ENCODE peak calls at places on chromosomes 16 and 17, in six cellular contexts. L is HCT116, T is neural progenitor cell, F is SK-N-SH, B is GM23338, M is MM.1S. G is an unnamed sample.

GRCh38 chr17:19341641-19342610 is 20.6 kb downstream of the B9D1 start:
- DNase-seq in T (no peak), M (no peak), B (peak), F (peak), L (no peak), G (no peak)

GRCh38 chr17:39739885-39740356 is 2.2 kb downstream of the GRB7 start:
- DNase-seq in B (peak), L (no peak), F (peak), M (no peak), T (peak), G (no peak)

GRCh38 chr16:10888320-10888937 is 11.4 kb downstream of the CIITA start:
- DNase-seq in T (no peak), L (no peak), B (no peak), M (no peak), F (no peak), G (peak)

GRCh38 chr17:50865060-50865867 is 890 bp downstream of the TOB1 start:
- DNase-seq in B (peak), F (peak), T (peak), M (peak), L (peak), G (peak)

GRCh38 chr16:56482667-56483236 is 31.4 kb downstream of the OGFOD1 start:
- DNase-seq in F (no peak), M (no peak), B (no peak), T (no peak), L (no peak), G (no peak)

GRCh38 chr16:56874800-56875199 is 9.8 kb downstream of the SLC12A3 start:
- DNase-seq in B (peak), L (no peak), M (no peak), F (peak), T (no peak), G (no peak)

GRCh38 chr16:7025616-7026190 is 306.9 kb upstream of the RBFOX1 start:
- DNase-seq in M (peak), B (peak), F (peak), L (no peak), T (peak), G (peak)

GRCh38 chr17:20562587-20562986 is 16.9 kb upstream of the CDRT15L2 start:
- DNase-seq in L (no peak), T (no peak), B (no peak), M (no peak), F (no peak), G (no peak)

GRCh38 chr16:56289862-56290261 is 98.6 kb downstream of the GNAO1 start:
- DNase-seq in L (no peak), F (no peak), B (no peak), T (peak), M (no peak), G (no peak)

GRCh38 chr17:62017496-62017895 is 47.6 kb downstream of the MED13 start:
- DNase-seq in B (no peak), M (no peak), L (no peak), T (no peak), F (no peak), G (no peak)

GRCh38 chr16:78543066-78543465 is 443.6 kb downstream of the WWOX start:
- DNase-seq in M (no peak), T (no peak), B (no peak), F (no peak), L (no peak), G (no peak)

GRCh38 chr17:42673885-42674754 is 2.7 kb downstream of the PLEKHH3 start:
- DNase-seq in F (peak), T (peak), B (peak), M (no peak), L (no peak), G (peak)

GRCh38 chr17:38454528-38454927 is 26.3 kb downstream of the ARHGAP23 start:
- DNase-seq in L (peak), B (no peak), M (no peak), T (no peak), F (peak), G (no peak)

GRCh38 chr16:85396879-85397871 is 215.9 kb upstream of the GSE1 start:
- DNase-seq in T (no peak), B (peak), M (no peak), L (no peak), F (no peak), G (peak)

GRCh38 chr16:77112701-77113100 is 78.3 kb upstream of the MON1B start:
- DNase-seq in M (no peak), B (no peak), T (no peak), F (no peak), L (no peak), G (no peak)

GRCh38 chr16:77113835-77114234 is 77.2 kb upstream of the MON1B start:
- DNase-seq in T (no peak), B (no peak), M (no peak), F (no peak), L (no peak), G (no peak)

GRCh38 chr16:77117687-77118086 is 73.3 kb upstream of the MON1B start:
- DNase-seq in M (no peak), L (no peak), F (peak), B (no peak), T (no peak), G (no peak)
- TF ChIP-seq EZH2phosphoT487 in M (no peak), L (no peak), F (no peak), B (no peak), T (no peak), G (no peak)

GRCh38 chr16:50560903-50561863 is 13.0 kb downstream of the NKD1 start:
- DNase-seq in F (no peak), T (no peak), M (no peak), L (no peak), B (no peak), G (no peak)
- TF ChIP-seq CTCF in F (no peak), T (no peak), M (no peak), L (no peak), B (no peak), G (no peak)

DNA sequence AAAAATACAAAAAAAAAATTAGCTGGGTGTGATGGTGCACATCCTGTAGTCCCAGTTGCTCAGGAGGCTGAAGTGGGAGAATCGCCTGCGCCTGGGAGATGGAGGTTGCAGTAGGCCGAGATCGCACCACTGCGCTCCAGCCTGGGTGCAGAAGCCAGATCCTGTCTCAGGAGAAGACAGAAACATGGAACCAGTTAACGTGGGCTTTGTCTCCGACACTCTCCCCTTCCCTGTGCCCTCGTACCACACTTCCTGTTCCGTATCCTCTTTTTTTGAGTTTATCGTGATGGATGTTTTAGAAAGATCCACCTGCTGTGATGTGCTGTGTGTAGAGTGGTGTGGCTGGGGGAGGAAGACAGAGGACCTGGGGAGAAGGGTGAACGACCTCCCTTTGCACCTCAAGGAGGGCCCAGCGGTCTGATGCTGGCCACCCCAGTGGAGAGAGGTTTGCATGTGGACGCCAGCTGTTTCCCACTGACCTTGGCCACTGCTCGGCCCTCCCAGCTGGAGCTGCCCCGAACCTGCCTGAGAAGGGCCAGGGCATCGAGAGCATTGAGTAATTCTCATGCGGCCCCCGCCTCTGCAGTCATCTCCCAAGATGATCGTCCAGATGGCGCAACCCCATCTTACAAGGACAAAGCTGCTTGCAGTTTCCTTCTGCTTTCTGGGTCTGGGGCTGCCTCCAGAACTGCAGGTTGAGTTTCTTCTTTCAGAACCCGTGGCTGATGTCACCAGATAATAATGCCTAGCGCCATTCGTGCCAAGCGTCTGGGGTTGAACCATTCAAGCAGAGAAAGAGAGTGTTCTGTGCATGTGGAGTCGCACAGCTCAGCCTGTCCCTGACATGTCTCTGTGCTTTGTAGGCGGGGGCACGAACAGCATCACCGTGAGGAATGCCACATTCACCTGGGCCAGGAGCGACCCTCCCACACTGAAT is 126.3 kb downstream of the ABCC1 start:
- DNase-seq in B (no peak), L (no peak), T (no peak), F (no peak), M (no peak), G (no peak)
- TF ChIP-seq EZH2phosphoT487 in B (no peak), L (no peak), T (no peak), F (no peak), M (no peak), G (no peak)

DNA sequence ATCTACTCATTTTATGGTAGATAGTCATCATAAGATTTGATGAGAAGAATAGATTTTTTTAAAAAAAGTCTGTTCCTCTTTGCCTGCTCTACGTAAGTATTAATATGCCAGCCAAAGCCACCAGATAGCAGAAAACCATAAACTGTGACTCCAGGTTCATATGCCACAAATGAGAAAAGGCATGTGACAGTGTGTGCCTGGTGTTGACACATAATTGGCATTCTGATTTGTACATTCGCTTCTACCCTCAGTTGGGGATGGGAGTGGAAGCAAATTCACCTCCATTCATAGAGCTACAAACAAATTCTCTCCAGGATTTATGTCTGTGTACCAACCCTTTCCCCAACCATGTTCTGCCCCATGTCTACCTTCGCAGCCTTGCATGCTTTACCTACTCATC is 391.6 kb downstream of the PMP22 start:
- DNase-seq in B (no peak), L (no peak), F (no peak), M (no peak), T (no peak), G (no peak)
- TF ChIP-seq CTCF in B (no peak), L (no peak), F (no peak), M (no peak), T (no peak), G (no peak)

DNA sequence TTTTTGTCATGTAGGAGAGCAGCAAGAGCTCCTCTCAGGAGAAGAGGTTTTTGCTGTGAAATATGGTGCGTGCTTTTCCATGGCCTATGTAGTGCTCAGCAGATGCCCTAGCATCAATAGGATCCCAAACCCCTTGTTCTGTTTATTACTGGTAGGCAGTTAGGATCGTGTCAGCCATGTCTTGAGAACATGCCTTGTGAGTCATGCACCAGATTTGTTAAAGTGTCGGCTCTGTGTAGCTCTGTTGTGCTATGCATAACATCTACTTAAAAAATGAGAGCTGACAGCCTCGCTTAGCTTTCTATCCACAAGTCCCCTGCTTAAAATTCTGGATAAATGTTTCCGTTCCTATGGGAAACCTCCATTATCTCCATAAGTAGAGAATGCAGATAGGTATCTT is 4.4 kb upstream of the EIF4A3 start:
- DNase-seq in F (no peak), L (no peak), T (no peak), M (no peak), B (no peak), G (no peak)
- TF ChIP-seq EZH2phosphoT487 in F (no peak), L (no peak), T (no peak), M (no peak), B (no peak), G (no peak)

G was measured in OCI-LY7.